ENCODE peak calls at places on chromosomes 7 and 10, in seven cellular contexts. P is Caco-2, N is colonic mucosa, T is GM23338, X is choroid plexus epithelial cell, H is left ventricle myocardium inferior, C is upper lobe of right lung. W is an unnamed sample.

GRCh38 chr10:129968937-129969527 is 5.0 kb upstream of the EBF3 start:
- DNase-seq in P (no peak), N (peak; percentile 44), T (peak; percentile 92), X (peak; percentile 66), H (no peak), C (no peak), W (peak; percentile 36)

GRCh38 chr7:83155996-83156395 is 6.7 kb downstream of the PCLO start:
- DNase-seq in P (no peak), N (no peak), T (no peak), X (no peak), H (no peak), C (no peak), W (no peak)

GRCh38 chr10:21527634-21528451 is 2.4 kb upstream of the SKIDA1 start:
- DNase-seq in P (no peak), N (no peak), T (no peak), X (peak; percentile 59), H (no peak), C (no peak), W (no peak)

GRCh38 chr7:101378808-101379207 is 16.1 kb downstream of the COL26A1 start:
- DNase-seq in P (peak; percentile 73), N (no peak), T (peak; percentile 89), X (peak; percentile 21), H (no peak), C (no peak), W (no peak)

GRCh38 chr7:28407643-28408042 is 4.7 kb upstream of the CREB5 start:
- DNase-seq in P (no peak), N (peak; percentile 28), T (no peak), X (peak; percentile 70), H (no peak), C (no peak), W (peak; percentile 94)

GRCh38 chr7:1663857-1664651 is 6.0 kb upstream of the ELFN1 start:
- DNase-seq in P (peak; percentile 36), N (no peak), T (peak; percentile 78), X (no peak), H (no peak), C (peak; percentile 64), W (no peak)

GRCh38 chr7:22660732-22661131 is 66.3 kb upstream of the IL6 start:
- DNase-seq in P (no peak), N (no peak), T (peak; percentile 77), X (no peak), H (no peak), C (no peak), W (no peak)

GRCh38 chr10:10878944-10879343 is 138.7 kb upstream of the CELF2 start:
- DNase-seq in P (no peak), N (no peak), T (no peak), X (no peak), H (no peak), C (no peak), W (no peak)

GRCh38 chr7:31134246-31135188 is 82.4 kb downstream of the ADCYAP1R1 start:
- DNase-seq in P (peak; percentile 75), N (peak; percentile 69), T (peak; percentile 97), X (peak; percentile 79), H (peak; percentile 51), C (peak; percentile 71), W (peak; percentile 74)

GRCh38 chr7:114100810-114101209 is 182.0 kb upstream of the PPP1R3A start:
- DNase-seq in P (no peak), N (no peak), T (no peak), X (no peak), H (no peak), C (no peak), W (no peak)

GRCh38 chr7:22791204-22792158 is 31.2 kb downstream of the TOMM7 start:
- DNase-seq in P (no peak), N (no peak), T (no peak), X (peak; percentile 9), H (no peak), C (no peak), W (no peak)

GRCh38 chr10:22959292-22959691 is 31.4 kb downstream of the ARMC3 start:
- DNase-seq in P (no peak), N (no peak), T (no peak), X (no peak), H (no peak), C (no peak), W (no peak)

GRCh38 chr10:80945267-80945880 is 407.7 kb downstream of the SH2D4B start:
- DNase-seq in P (no peak), N (no peak), T (peak; percentile 81), X (no peak), H (no peak), C (no peak), W (peak; percentile 7)

GRCh38 chr10:57952741-57953140 is 315.0 kb downstream of the IPMK start:
- DNase-seq in P (no peak), N (no peak), T (no peak), X (peak; percentile 93), H (no peak), C (no peak), W (no peak)

GRCh38 chr10:103612462-103613365 is 119.2 kb downstream of the NEURL1 start:
- DNase-seq in P (no peak), N (no peak), T (no peak), X (peak; percentile 89), H (no peak), C (no peak), W (peak; percentile 24)

GRCh38 chr10:116721991-116722392 is 20.4 kb downstream of the HSPA12A start:
- DNase-seq in P (no peak), N (no peak), T (no peak), X (peak; percentile 55), H (no peak), C (no peak), W (no peak)

GRCh38 chr7:96440328-96440727 is 118.4 kb upstream of the SLC25A13 start:
- DNase-seq in P (no peak), N (no peak), T (no peak), X (no peak), H (no peak), C (no peak), W (no peak)

GRCh38 chr10:119826777-119827176 is 45.9 kb downstream of the MCMBP start:
- DNase-seq in P (no peak), N (no peak), T (no peak), X (peak; percentile 27), H (no peak), C (no peak), W (peak; percentile 33)

GRCh38 chr7:155508372-155509024 is 37.9 kb downstream of the CNPY1 start:
- DNase-seq in P (no peak), N (no peak), T (no peak), X (no peak), H (no peak), C (no peak), W (no peak)

GRCh38 chr10:131070856-131071255 is 240.7 kb downstream of the TCERG1L start:
- DNase-seq in P (no peak), N (no peak), T (no peak), X (no peak), H (no peak), C (peak; percentile 53), W (no peak)

GRCh38 chr10:51171946-51172345 is 97.7 kb downstream of the PRKG1 start:
- DNase-seq in P (no peak), N (no peak), T (no peak), X (peak; percentile 24), H (no peak), C (no peak), W (peak; percentile 76)

DNA sequence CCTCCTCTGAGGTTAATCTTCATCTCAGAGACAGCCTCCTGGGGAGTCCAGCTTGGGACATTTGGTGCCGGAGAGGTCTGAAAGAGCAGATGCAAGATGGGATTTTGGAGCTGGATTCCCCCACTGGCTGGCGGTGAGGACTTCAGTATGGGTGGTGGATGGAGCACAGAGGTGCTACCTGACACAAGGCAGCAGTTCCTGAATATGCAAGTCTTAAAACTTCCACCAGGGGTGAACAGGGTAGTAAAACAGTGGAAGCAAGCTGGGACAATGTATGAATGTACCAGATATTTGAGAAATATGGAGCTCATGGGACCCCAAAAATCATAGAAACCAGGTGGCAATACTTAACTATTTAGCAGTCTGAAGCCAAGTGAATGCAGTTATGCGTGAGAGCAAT is 4.8 kb upstream of the TAF3 start:
- DNase-seq in P (no peak), N (no peak), T (peak; percentile 28), X (no peak), H (no peak), C (no peak), W (no peak)
- TF ChIP-seq CTCF in P (no peak), N (no peak), T (no peak), X (no peak), H (no peak), C (no peak), W (peak; percentile 9)

GRCh38 chr7:77245015-77245755 is 45.6 kb upstream of the FGL2 start:
- DNase-seq in P (no peak), N (no peak), T (no peak), X (no peak), H (peak; percentile 57), C (no peak), W (no peak)
- H3K4me3 ChIP-seq in P (no peak overlapping the region), N (no peak overlapping the region), T (no peak overlapping the region), X (no peak overlapping the region), H (peak overlapping the region; percentile 57), C (no peak overlapping the region), W (no peak overlapping the region)

DNA sequence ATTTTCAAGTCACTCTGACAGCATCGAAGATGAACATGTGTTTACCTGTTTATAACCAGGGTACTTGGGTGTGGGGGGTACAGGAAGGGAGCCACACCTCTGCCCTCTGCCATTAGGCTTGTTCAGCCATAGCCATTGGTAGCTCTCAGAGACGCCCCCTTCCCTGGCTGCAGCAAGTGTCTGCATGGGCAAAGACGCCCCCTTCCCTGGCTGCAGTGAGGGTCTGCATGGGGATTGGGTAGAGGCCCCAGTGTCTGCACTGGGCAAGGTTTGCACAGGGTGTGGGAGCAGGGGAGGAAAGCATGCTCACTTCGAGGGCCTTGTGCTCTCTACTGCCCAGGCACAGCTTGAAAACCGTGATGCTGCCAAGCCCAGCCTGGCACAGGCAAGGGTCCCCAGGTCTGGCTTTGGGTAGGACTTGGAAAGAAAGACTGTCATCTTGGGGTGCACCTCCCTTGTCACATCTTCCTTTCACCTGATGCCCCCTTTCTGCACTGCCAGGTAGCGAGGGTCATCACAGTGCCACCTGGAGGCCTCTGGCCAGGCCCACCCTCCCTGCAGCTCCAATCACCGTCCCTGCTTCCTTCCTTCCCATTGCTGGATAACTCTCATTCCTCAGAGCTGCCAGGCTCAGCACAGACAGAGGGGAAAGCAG is 3.7 kb downstream of the TMEM225B start:
- DNase-seq in P (no peak), N (no peak), T (peak; percentile 78), X (no peak), H (no peak), C (no peak), W (no peak)
- TF ChIP-seq CTCF in P (no peak), N (no peak), T (peak; percentile 75), X (no peak), H (no peak), C (no peak), W (no peak)

GRCh38 chr10:70807566-70807965 is 8.2 kb upstream of the SGPL1 start:
- DNase-seq in P (no peak), N (no peak), T (no peak), X (no peak), H (no peak), C (no peak), W (no peak)
- H3K4me3 ChIP-seq in P (no peak overlapping the region), N (no peak overlapping the region), T (no peak overlapping the region), X (no peak overlapping the region), H (no peak overlapping the region), C (no peak overlapping the region), W (no peak overlapping the region)

W was measured in epithelial cell of esophagus.